ENCODE peak calls at places on chromosomes 4 and X, in seven cellular contexts. One of them, this sample, is unnamed.

GRCh38 chrX:96721398-96721797 is 36.8 kb downstream of the DIAPH2 start:
- DNase-seq in neural progenitor cell: no peak
- DNase-seq in NAMALWA: peak
- DNase-seq in substantia nigra: no peak
- DNase-seq in NCI-H524: no peak
- DNase-seq in activated CD8-positive, alpha-beta memory T cell treated with anti-CD3 and anti-CD28 coated beads for 48 hours: no peak
- DNase-seq in T-helper 9 cell: no peak
- DNase-seq in this sample: no peak

GRCh38 chr4:61202100-61202637 is 2.0 kb downstream of the ADGRL3 start:
- DNase-seq in neural progenitor cell: peak
- DNase-seq in NAMALWA: no peak
- DNase-seq in substantia nigra: peak
- DNase-seq in NCI-H524: peak
- DNase-seq in activated CD8-positive, alpha-beta memory T cell treated with anti-CD3 and anti-CD28 coated beads for 48 hours: no peak
- DNase-seq in T-helper 9 cell: no peak
- DNase-seq in this sample: no peak

GRCh38 chr4:67871867-67872266 is 11.9 kb downstream of the TMPRSS11D start:
- DNase-seq in neural progenitor cell: peak
- DNase-seq in NAMALWA: peak
- DNase-seq in substantia nigra: no peak
- DNase-seq in NCI-H524: peak
- DNase-seq in activated CD8-positive, alpha-beta memory T cell treated with anti-CD3 and anti-CD28 coated beads for 48 hours: no peak
- DNase-seq in T-helper 9 cell: no peak
- DNase-seq in this sample: no peak

GRCh38 chr4:28228575-28228974 is 1367.9 kb downstream of the STIM2 start:
- DNase-seq in neural progenitor cell: no peak
- DNase-seq in NAMALWA: no peak
- DNase-seq in substantia nigra: no peak
- DNase-seq in NCI-H524: no peak
- DNase-seq in activated CD8-positive, alpha-beta memory T cell treated with anti-CD3 and anti-CD28 coated beads for 48 hours: no peak
- DNase-seq in T-helper 9 cell: no peak
- DNase-seq in this sample: no peak

GRCh38 chr4:167234388-167234881 is at the start of gene SPOCK3:
- DNase-seq in neural progenitor cell: peak
- DNase-seq in NAMALWA: no peak
- DNase-seq in substantia nigra: peak
- DNase-seq in NCI-H524: peak
- DNase-seq in activated CD8-positive, alpha-beta memory T cell treated with anti-CD3 and anti-CD28 coated beads for 48 hours: no peak
- DNase-seq in T-helper 9 cell: no peak
- DNase-seq in this sample: no peak

GRCh38 chr4:54230479-54231418 is 1.7 kb downstream of the PDGFRA start:
- DNase-seq in neural progenitor cell: peak
- DNase-seq in NAMALWA: no peak
- DNase-seq in substantia nigra: no peak
- DNase-seq in NCI-H524: peak
- DNase-seq in activated CD8-positive, alpha-beta memory T cell treated with anti-CD3 and anti-CD28 coated beads for 48 hours: no peak
- DNase-seq in T-helper 9 cell: no peak
- DNase-seq in this sample: no peak

GRCh38 chr4:24140892-24141291 is 251.0 kb upstream of the PPARGC1A start:
- DNase-seq in neural progenitor cell: no peak
- DNase-seq in NAMALWA: no peak
- DNase-seq in substantia nigra: no peak
- DNase-seq in NCI-H524: no peak
- DNase-seq in activated CD8-positive, alpha-beta memory T cell treated with anti-CD3 and anti-CD28 coated beads for 48 hours: no peak
- DNase-seq in T-helper 9 cell: no peak
- DNase-seq in this sample: no peak

GRCh38 chr4:173500841-173501591 is 29.0 kb downstream of the HAND2 start:
- DNase-seq in neural progenitor cell: no peak
- DNase-seq in NAMALWA: no peak
- DNase-seq in substantia nigra: no peak
- DNase-seq in NCI-H524: no peak
- DNase-seq in activated CD8-positive, alpha-beta memory T cell treated with anti-CD3 and anti-CD28 coated beads for 48 hours: no peak
- DNase-seq in T-helper 9 cell: no peak
- DNase-seq in this sample: no peak

GRCh38 chrX:41337140-41337539 is 3.2 kb downstream of the DDX3X start:
- DNase-seq in neural progenitor cell: no peak
- DNase-seq in NAMALWA: peak
- DNase-seq in substantia nigra: no peak
- DNase-seq in NCI-H524: no peak
- DNase-seq in activated CD8-positive, alpha-beta memory T cell treated with anti-CD3 and anti-CD28 coated beads for 48 hours: no peak
- DNase-seq in T-helper 9 cell: no peak
- DNase-seq in this sample: no peak

GRCh38 chr4:188012546-188012945 is 17.0 kb downstream of the ZFP42 start:
- DNase-seq in neural progenitor cell: no peak
- DNase-seq in NAMALWA: no peak
- DNase-seq in substantia nigra: no peak
- DNase-seq in NCI-H524: no peak
- DNase-seq in activated CD8-positive, alpha-beta memory T cell treated with anti-CD3 and anti-CD28 coated beads for 48 hours: no peak
- DNase-seq in T-helper 9 cell: no peak
- DNase-seq in this sample: no peak

GRCh38 chr4:145870155-145871020 is 68.2 kb downstream of the ZNF827 start:
- DNase-seq in neural progenitor cell: no peak
- DNase-seq in NAMALWA: no peak
- DNase-seq in substantia nigra: no peak
- DNase-seq in NCI-H524: peak
- DNase-seq in activated CD8-positive, alpha-beta memory T cell treated with anti-CD3 and anti-CD28 coated beads for 48 hours: no peak
- DNase-seq in T-helper 9 cell: no peak
- DNase-seq in this sample: no peak

GRCh38 chr4:72974694-72975487 is 94.6 kb downstream of the COX18 start:
- DNase-seq in neural progenitor cell: no peak
- DNase-seq in NAMALWA: no peak
- DNase-seq in substantia nigra: no peak
- DNase-seq in NCI-H524: peak
- DNase-seq in activated CD8-positive, alpha-beta memory T cell treated with anti-CD3 and anti-CD28 coated beads for 48 hours: no peak
- DNase-seq in T-helper 9 cell: no peak
- DNase-seq in this sample: no peak

GRCh38 chrX:80812176-80812575 is 2.5 kb upstream of the BRWD3 start:
- DNase-seq in neural progenitor cell: peak
- DNase-seq in NAMALWA: peak
- DNase-seq in substantia nigra: peak
- DNase-seq in NCI-H524: peak
- DNase-seq in activated CD8-positive, alpha-beta memory T cell treated with anti-CD3 and anti-CD28 coated beads for 48 hours: no peak
- DNase-seq in T-helper 9 cell: no peak
- DNase-seq in this sample: peak

GRCh38 chr4:155777971-155778710 is 19.3 kb downstream of the GUCY1B1 start:
- DNase-seq in neural progenitor cell: no peak
- DNase-seq in NAMALWA: no peak
- DNase-seq in substantia nigra: no peak
- DNase-seq in NCI-H524: no peak
- DNase-seq in activated CD8-positive, alpha-beta memory T cell treated with anti-CD3 and anti-CD28 coated beads for 48 hours: no peak
- DNase-seq in T-helper 9 cell: no peak
- DNase-seq in this sample: no peak

GRCh38 chr4:186659936-186660335 is 63.7 kb downstream of the FAT1 start:
- DNase-seq in neural progenitor cell: no peak
- DNase-seq in NAMALWA: no peak
- DNase-seq in substantia nigra: no peak
- DNase-seq in NCI-H524: no peak
- DNase-seq in activated CD8-positive, alpha-beta memory T cell treated with anti-CD3 and anti-CD28 coated beads for 48 hours: no peak
- DNase-seq in T-helper 9 cell: no peak
- DNase-seq in this sample: no peak

GRCh38 chrX:48698306-48698705 is 1.8 kb downstream of the SUV39H1 start:
- DNase-seq in neural progenitor cell: peak
- DNase-seq in NAMALWA: no peak
- DNase-seq in substantia nigra: no peak
- DNase-seq in NCI-H524: no peak
- DNase-seq in activated CD8-positive, alpha-beta memory T cell treated with anti-CD3 and anti-CD28 coated beads for 48 hours: no peak
- DNase-seq in T-helper 9 cell: no peak
- DNase-seq in this sample: no peak

GRCh38 chr4:184941671-184942070 is 76.6 kb upstream of the HELT start:
- DNase-seq in neural progenitor cell: no peak
- DNase-seq in NAMALWA: no peak
- DNase-seq in substantia nigra: no peak
- DNase-seq in NCI-H524: no peak
- DNase-seq in activated CD8-positive, alpha-beta memory T cell treated with anti-CD3 and anti-CD28 coated beads for 48 hours: no peak
- DNase-seq in T-helper 9 cell: no peak
- DNase-seq in this sample: no peak

GRCh38 chrX:122219735-122220134 is 964.3 kb upstream of the GRIA3 start:
- DNase-seq in neural progenitor cell: no peak
- DNase-seq in NAMALWA: no peak
- DNase-seq in substantia nigra: no peak
- DNase-seq in NCI-H524: no peak
- DNase-seq in activated CD8-positive, alpha-beta memory T cell treated with anti-CD3 and anti-CD28 coated beads for 48 hours: no peak
- DNase-seq in T-helper 9 cell: no peak
- DNase-seq in this sample: no peak

GRCh38 chr4:153939570-153939969 is 150.7 kb upstream of the SFRP2 start:
- DNase-seq in neural progenitor cell: no peak
- DNase-seq in NAMALWA: no peak
- DNase-seq in substantia nigra: no peak
- DNase-seq in NCI-H524: no peak
- DNase-seq in activated CD8-positive, alpha-beta memory T cell treated with anti-CD3 and anti-CD28 coated beads for 48 hours: no peak
- DNase-seq in T-helper 9 cell: no peak
- DNase-seq in this sample: no peak

GRCh38 chr4:146349306-146349705 is 135.0 kb downstream of the REELD1 start:
- DNase-seq in neural progenitor cell: no peak
- DNase-seq in NAMALWA: no peak
- DNase-seq in substantia nigra: no peak
- DNase-seq in NCI-H524: no peak
- DNase-seq in activated CD8-positive, alpha-beta memory T cell treated with anti-CD3 and anti-CD28 coated beads for 48 hours: no peak
- DNase-seq in T-helper 9 cell: no peak
- DNase-seq in this sample: no peak

GRCh38 chr4:1008840-1009646 is 2.4 kb upstream of the FGFRL1 start:
- DNase-seq in neural progenitor cell: no peak
- DNase-seq in NAMALWA: peak
- DNase-seq in substantia nigra: no peak
- DNase-seq in NCI-H524: peak
- DNase-seq in activated CD8-positive, alpha-beta memory T cell treated with anti-CD3 and anti-CD28 coated beads for 48 hours: no peak
- DNase-seq in T-helper 9 cell: no peak
- DNase-seq in this sample: no peak

GRCh38 chrX:5113128-5113527 is 1115.5 kb downstream of the NLGN4X start:
- DNase-seq in neural progenitor cell: peak
- DNase-seq in NAMALWA: peak
- DNase-seq in substantia nigra: no peak
- DNase-seq in NCI-H524: peak
- DNase-seq in activated CD8-positive, alpha-beta memory T cell treated with anti-CD3 and anti-CD28 coated beads for 48 hours: no peak
- DNase-seq in T-helper 9 cell: no peak
- DNase-seq in this sample: no peak

GRCh38 chrX:81308086-81308852 is 106.4 kb downstream of the SH3BGRL start:
- DNase-seq in neural progenitor cell: no peak
- DNase-seq in NAMALWA: no peak
- DNase-seq in substantia nigra: no peak
- DNase-seq in NCI-H524: peak
- DNase-seq in activated CD8-positive, alpha-beta memory T cell treated with anti-CD3 and anti-CD28 coated beads for 48 hours: no peak
- DNase-seq in T-helper 9 cell: no peak
- DNase-seq in this sample: no peak

GRCh38 chr4:100184787-100185186 is 5.5 kb downstream of the DDIT4L start:
- DNase-seq in neural progenitor cell: no peak
- DNase-seq in NAMALWA: no peak
- DNase-seq in substantia nigra: no peak
- DNase-seq in NCI-H524: no peak
- DNase-seq in activated CD8-positive, alpha-beta memory T cell treated with anti-CD3 and anti-CD28 coated beads for 48 hours: no peak
- DNase-seq in T-helper 9 cell: no peak
- DNase-seq in this sample: no peak

GRCh38 chr4:15001248-15001824 is 945 bp upstream of the CPEB2 start:
- DNase-seq in neural progenitor cell: peak
- DNase-seq in NAMALWA: peak
- DNase-seq in substantia nigra: peak
- DNase-seq in NCI-H524: peak
- DNase-seq in activated CD8-positive, alpha-beta memory T cell treated with anti-CD3 and anti-CD28 coated beads for 48 hours: peak
- DNase-seq in T-helper 9 cell: peak
- DNase-seq in this sample: peak

GRCh38 chrX:108020631-108021030 is 24.2 kb upstream of the VSIG1 start:
- DNase-seq in neural progenitor cell: peak
- DNase-seq in NAMALWA: peak
- DNase-seq in substantia nigra: no peak
- DNase-seq in NCI-H524: peak
- DNase-seq in activated CD8-positive, alpha-beta memory T cell treated with anti-CD3 and anti-CD28 coated beads for 48 hours: no peak
- DNase-seq in T-helper 9 cell: no peak
- DNase-seq in this sample: no peak

GRCh38 chr4:19850909-19851308 is 400.8 kb upstream of the SLIT2 start:
- DNase-seq in neural progenitor cell: no peak
- DNase-seq in NAMALWA: no peak
- DNase-seq in substantia nigra: no peak
- DNase-seq in NCI-H524: no peak
- DNase-seq in activated CD8-positive, alpha-beta memory T cell treated with anti-CD3 and anti-CD28 coated beads for 48 hours: no peak
- DNase-seq in T-helper 9 cell: no peak
- DNase-seq in this sample: no peak

GRCh38 chr4:140098481-140099132 is 55.4 kb downstream of the MAML3 start:
- DNase-seq in neural progenitor cell: no peak
- DNase-seq in NAMALWA: no peak
- DNase-seq in substantia nigra: no peak
- DNase-seq in NCI-H524: no peak
- DNase-seq in activated CD8-positive, alpha-beta memory T cell treated with anti-CD3 and anti-CD28 coated beads for 48 hours: no peak
- DNase-seq in T-helper 9 cell: no peak
- DNase-seq in this sample: no peak

GRCh38 chr4:25792200-25792791 is 70.5 kb downstream of the SEL1L3 start:
- DNase-seq in neural progenitor cell: peak
- DNase-seq in NAMALWA: peak
- DNase-seq in substantia nigra: no peak
- DNase-seq in NCI-H524: peak
- DNase-seq in activated CD8-positive, alpha-beta memory T cell treated with anti-CD3 and anti-CD28 coated beads for 48 hours: no peak
- DNase-seq in T-helper 9 cell: no peak
- DNase-seq in this sample: no peak

GRCh38 chrX:8034058-8034457 is 106.8 kb upstream of the PNPLA4 start:
- DNase-seq in neural progenitor cell: peak
- DNase-seq in NAMALWA: no peak
- DNase-seq in substantia nigra: no peak
- DNase-seq in NCI-H524: no peak
- DNase-seq in activated CD8-positive, alpha-beta memory T cell treated with anti-CD3 and anti-CD28 coated beads for 48 hours: no peak
- DNase-seq in T-helper 9 cell: no peak
- DNase-seq in this sample: no peak

GRCh38 chr4:146049802-146050201 is 111.2 kb upstream of the ZNF827 start:
- DNase-seq in neural progenitor cell: no peak
- DNase-seq in NAMALWA: peak
- DNase-seq in substantia nigra: no peak
- DNase-seq in NCI-H524: no peak
- DNase-seq in activated CD8-positive, alpha-beta memory T cell treated with anti-CD3 and anti-CD28 coated beads for 48 hours: no peak
- DNase-seq in T-helper 9 cell: no peak
- DNase-seq in this sample: no peak

GRCh38 chr4:78186597-78187543 is 129.7 kb downstream of the FRAS1 start:
- DNase-seq in neural progenitor cell: no peak
- DNase-seq in NAMALWA: no peak
- DNase-seq in substantia nigra: no peak
- DNase-seq in NCI-H524: no peak
- DNase-seq in activated CD8-positive, alpha-beta memory T cell treated with anti-CD3 and anti-CD28 coated beads for 48 hours: no peak
- DNase-seq in T-helper 9 cell: no peak
- DNase-seq in this sample: no peak

GRCh38 chr4:177546745-177547144 is 104.5 kb upstream of the AGA start:
- DNase-seq in neural progenitor cell: no peak
- DNase-seq in NAMALWA: no peak
- DNase-seq in substantia nigra: no peak
- DNase-seq in NCI-H524: no peak
- DNase-seq in activated CD8-positive, alpha-beta memory T cell treated with anti-CD3 and anti-CD28 coated beads for 48 hours: no peak
- DNase-seq in T-helper 9 cell: no peak
- DNase-seq in this sample: no peak

GRCh38 chrX:49901068-49901467 is 21.3 kb upstream of the CLCN5 start:
- DNase-seq in neural progenitor cell: no peak
- DNase-seq in NAMALWA: no peak
- DNase-seq in substantia nigra: no peak
- DNase-seq in NCI-H524: peak
- DNase-seq in activated CD8-positive, alpha-beta memory T cell treated with anti-CD3 and anti-CD28 coated beads for 48 hours: no peak
- DNase-seq in T-helper 9 cell: no peak
- DNase-seq in this sample: no peak

GRCh38 chr4:108166038-108166437 is 2.7 kb downstream of the LEF1 start:
- DNase-seq in neural progenitor cell: peak
- DNase-seq in NAMALWA: peak
- DNase-seq in substantia nigra: no peak
- DNase-seq in NCI-H524: no peak
- DNase-seq in activated CD8-positive, alpha-beta memory T cell treated with anti-CD3 and anti-CD28 coated beads for 48 hours: no peak
- DNase-seq in T-helper 9 cell: peak
- DNase-seq in this sample: no peak

This sample was measured in NK-92 treated with Interleukin-12 subunit alpha and Interleukin-12 subunit beta, amount 100 ng/mL, for 24 hours.